ENCODE peak calls at places on chromosomes 5 and 9, in eight cellular contexts. F is kidney tubule cell; G is stimulated activated CD4-positive, alpha-beta T cell treated with anti-CD3 and anti-CD28 coated beads, Interleukin-15, amount 100 ng/mL, for 24 hours; L is left kidney; C is breast epithelium; Z is endothelial cell of umbilical vein; E is activated T-cell treated with anti-CD3 and anti-CD28 coated beads, Interleukin-2, amount 50 U/mL, for 72 hours; D is KG1. X is an unnamed sample.

GRCh38 chr5:168295574-168296201 is 4.2 kb downstream of the WWC1 start:
- DNase-seq in F (peak), G (no peak), L (peak), C (peak), Z (no peak), E (no peak), D (no peak), X (peak)

GRCh38 chr9:108130896-108131295 is 641.3 kb upstream of the KLF4 start:
- DNase-seq in F (no peak), G (no peak), L (no peak), C (no peak), Z (no peak), E (no peak), D (no peak), X (no peak)

GRCh38 chr5:33312631-33313030 is 128.1 kb upstream of the TARS1 start:
- DNase-seq in F (no peak), G (no peak), L (no peak), C (no peak), Z (no peak), E (no peak), D (no peak), X (no peak)

GRCh38 chr5:55856511-55857246 is 5.5 kb downstream of the IL31RA start:
- DNase-seq in F (no peak), G (peak), L (no peak), C (no peak), Z (peak), E (peak), D (no peak), X (no peak)

GRCh38 chr9:128724744-128725211 is 851 bp upstream of the ZDHHC12 start:
- DNase-seq in F (peak), G (peak), L (peak), C (no peak), Z (peak), E (peak), D (no peak), X (peak)

GRCh38 chr5:134902071-134902801 is 2.7 kb upstream of the PCBD2 start:
- DNase-seq in F (peak), G (no peak), L (no peak), C (no peak), Z (peak), E (no peak), D (no peak), X (no peak)

GRCh38 chr5:94523018-94523417 is 95.4 kb downstream of the KIAA0825 start:
- DNase-seq in F (no peak), G (no peak), L (no peak), C (no peak), Z (no peak), E (no peak), D (no peak), X (no peak)

GRCh38 chr5:98349990-98350365 is 423.5 kb upstream of the RGMB start:
- DNase-seq in F (no peak), G (no peak), L (no peak), C (no peak), Z (no peak), E (no peak), D (no peak), X (no peak)

GRCh38 chr5:172868924-172869565 is 35.0 kb downstream of the ERGIC1 start:
- DNase-seq in F (peak), G (peak), L (no peak), C (peak), Z (peak), E (no peak), D (no peak), X (no peak)

GRCh38 chr5:68288756-68289134 is 73.2 kb downstream of the PIK3R1 start:
- DNase-seq in F (no peak), G (no peak), L (peak), C (no peak), Z (no peak), E (no peak), D (no peak), X (peak)

GRCh38 chr9:122216798-122217418 is 11.8 kb downstream of the LHX6 start:
- DNase-seq in F (no peak), G (no peak), L (no peak), C (no peak), Z (no peak), E (no peak), D (no peak), X (peak)

GRCh38 chr5:57195060-57195459 is 21.2 kb downstream of the GPBP1 start:
- DNase-seq in F (no peak), G (no peak), L (no peak), C (no peak), Z (no peak), E (no peak), D (no peak), X (no peak)

GRCh38 chr5:153756540-153756939 is 266.1 kb downstream of the GRIA1 start:
- DNase-seq in F (no peak), G (no peak), L (no peak), C (no peak), Z (no peak), E (no peak), D (no peak), X (peak)

GRCh38 chr9:76269789-76270188 is 124.4 kb downstream of the RFK start:
- DNase-seq in F (no peak), G (no peak), L (no peak), C (no peak), Z (peak), E (no peak), D (no peak), X (no peak)

GRCh38 chr5:6774673-6775327 is 61.6 kb downstream of the TENT4A start:
- DNase-seq in F (no peak), G (no peak), L (no peak), C (no peak), Z (no peak), E (no peak), D (no peak), X (no peak)

GRCh38 chr5:111953351-111954127 is 196.5 kb upstream of the NREP start:
- DNase-seq in F (peak), G (no peak), L (no peak), C (no peak), Z (no peak), E (no peak), D (no peak), X (no peak)

GRCh38 chr9:93089024-93089423 is 7.0 kb upstream of the CARD19 start:
- DNase-seq in F (no peak), G (no peak), L (no peak), C (no peak), Z (no peak), E (no peak), D (no peak), X (no peak)

GRCh38 chr5:43010956-43011355 is 29.2 kb downstream of the ANXA2R start:
- DNase-seq in F (no peak), G (no peak), L (no peak), C (no peak), Z (no peak), E (no peak), D (no peak), X (no peak)

GRCh38 chr5:130333089-130333488 is 428.8 kb downstream of the CHSY3 start:
- DNase-seq in F (peak), G (no peak), L (no peak), C (no peak), Z (peak), E (no peak), D (no peak), X (no peak)

GRCh38 chr5:132655821-132656773 is 1.9 kb upstream of the IL13 start:
- DNase-seq in F (no peak), G (peak), L (peak), C (no peak), Z (peak), E (peak), D (no peak), X (peak)

GRCh38 chr5:142697846-142698245 is 12.0 kb upstream of the FGF1 start:
- DNase-seq in F (peak), G (no peak), L (peak), C (no peak), Z (no peak), E (no peak), D (no peak), X (no peak)

GRCh38 chr5:138948391-138949222 is 73.5 kb upstream of the LRRTM2 start:
- DNase-seq in F (no peak), G (no peak), L (peak), C (no peak), Z (no peak), E (no peak), D (no peak), X (no peak)

GRCh38 chr9:135167839-135168378 is 80.4 kb downstream of the OLFM1 start:
- DNase-seq in F (no peak), G (no peak), L (no peak), C (no peak), Z (no peak), E (no peak), D (no peak), X (no peak)

GRCh38 chr5:139668064-139668880 is 20.1 kb downstream of the CXXC5 start:
- DNase-seq in F (peak), G (peak), L (peak), C (no peak), Z (peak), E (peak), D (no peak), X (peak)

GRCh38 chr5:39478851-39479250 is 54.1 kb upstream of the DAB2 start:
- DNase-seq in F (peak), G (no peak), L (no peak), C (no peak), Z (no peak), E (no peak), D (no peak), X (no peak)

GRCh38 chr5:83919071-83920041 is 198.7 kb upstream of the HAPLN1 start:
- DNase-seq in F (no peak), G (no peak), L (no peak), C (no peak), Z (peak), E (no peak), D (peak), X (peak)

GRCh38 chr9:132769895-132770774 is 99.9 kb downstream of the GTF3C4 start:
- DNase-seq in F (peak), G (peak), L (peak), C (no peak), Z (peak), E (peak), D (peak), X (peak)

X was measured in GM23338.